ENCODE peak calls at places on chromosome 16, in nine cellular contexts. S is RWPE1, W is H1, K is HCT116, G is psoas muscle, U is astrocyte of the cerebellum, O is endothelial cell, R is fibroblast of pulmonary artery, D is GM23338. F is an unnamed sample.
A peak's percentile ranks its signal among the peaks of the same experiment; 100 is the strongest.

GRCh38 chr16:85556456-85557082 is 56.6 kb upstream of the GSE1 start:
- DNase-seq in S (peak; percentile 71), W (no peak), K (no peak), G (peak; percentile 60), U (no peak), O (peak; percentile 58), R (no peak), D (peak; percentile 80), F (peak; percentile 24)

GRCh38 chr16:27920391-27920891 is 143.1 kb downstream of the GSG1L start:
- DNase-seq in S (peak; percentile 58), W (peak; percentile 23), K (peak; percentile 35), G (no peak), U (no peak), O (peak; percentile 31), R (no peak), D (peak; percentile 86), F (no peak)

GRCh38 chr16:66740010-66740409 is 11.4 kb downstream of the DYNC1LI2 start:
- DNase-seq in S (peak; percentile 49), W (no peak), K (no peak), G (no peak), U (no peak), O (peak; percentile 39), R (peak; percentile 54), D (peak; percentile 75), F (peak; percentile 59)

GRCh38 chr16:13863075-13863765 is 56.7 kb upstream of the ERCC4 start:
- DNase-seq in S (no peak), W (no peak), K (no peak), G (no peak), U (no peak), O (no peak), R (peak; percentile 1), D (no peak), F (no peak)

GRCh38 chr16:21650517-21650916 is 1.9 kb downstream of the IGSF6 start:
- DNase-seq in S (no peak), W (no peak), K (no peak), G (no peak), U (no peak), O (no peak), R (peak; percentile 66), D (no peak), F (no peak)

GRCh38 chr16:56246051-56246817 is 54.9 kb downstream of the GNAO1 start:
- DNase-seq in S (peak; percentile 79), W (peak; percentile 38), K (no peak), G (no peak), U (no peak), O (no peak), R (no peak), D (peak; percentile 23), F (no peak)

GRCh38 chr16:82263456-82264159 is 93.6 kb upstream of the MPHOSPH6 start:
- DNase-seq in S (peak; percentile 66), W (no peak), K (peak; percentile 53), G (peak; percentile 20), U (peak; percentile 26), O (peak; percentile 57), R (peak; percentile 64), D (peak; percentile 80), F (peak; percentile 44)

GRCh38 chr16:57610611-57611010 is 17.8 kb upstream of the ADGRG1 start:
- DNase-seq in S (no peak), W (no peak), K (no peak), G (no peak), U (no peak), O (no peak), R (no peak), D (no peak), F (no peak)

GRCh38 chr16:81181013-81181720 is 57.3 kb upstream of the BCO1 start:
- DNase-seq in S (peak; percentile 95), W (peak; percentile 81), K (peak; percentile 93), G (peak; percentile 86), U (peak; percentile 92), O (peak; percentile 43), R (peak; percentile 96), D (peak; percentile 98), F (peak; percentile 92)

GRCh38 chr16:84059111-84059510 is 16.5 kb upstream of the SLC38A8 start:
- DNase-seq in S (no peak), W (no peak), K (no peak), G (no peak), U (no peak), O (no peak), R (peak; percentile 11), D (no peak), F (no peak)

GRCh38 chr16:54048994-54049929 is 237.3 kb downstream of the IRX3 start:
- DNase-seq in S (no peak), W (peak; percentile 50), K (no peak), G (no peak), U (no peak), O (no peak), R (no peak), D (peak; percentile 80), F (no peak)

GRCh38 chr16:83804366-83804765 is 3.4 kb upstream of the HSBP1 start:
- DNase-seq in S (no peak), W (no peak), K (no peak), G (no peak), U (no peak), O (no peak), R (no peak), D (no peak), F (no peak)

GRCh38 chr16:86490859-86491642 is 19.3 kb upstream of the FOXF1 start:
- DNase-seq in S (no peak), W (no peak), K (no peak), G (no peak), U (no peak), O (no peak), R (no peak), D (no peak), F (no peak)

GRCh38 chr16:70437582-70438324 is 1.1 kb downstream of the ST3GAL2 start:
- DNase-seq in S (no peak), W (no peak), K (no peak), G (no peak), U (peak; percentile 32), O (no peak), R (peak; percentile 62), D (peak; percentile 51), F (peak; percentile 51)

GRCh38 chr16:85137323-85138072 is 25.2 kb upstream of the CIBAR2 start:
- DNase-seq in S (peak; percentile 36), W (no peak), K (no peak), G (peak; percentile 94), U (peak; percentile 54), O (no peak), R (peak; percentile 95), D (no peak), F (peak; percentile 83)

GRCh38 chr16:4811773-4812172 is 9.3 kb upstream of the ROGDI start:
- DNase-seq in S (no peak), W (no peak), K (no peak), G (no peak), U (no peak), O (no peak), R (no peak), D (no peak), F (no peak)

GRCh38 chr16:88061346-88062110 is 110.3 kb downstream of the BANP start:
- DNase-seq in S (no peak), W (no peak), K (no peak), G (no peak), U (no peak), O (no peak), R (no peak), D (no peak), F (no peak)

GRCh38 chr16:88062341-88062861 is 111.2 kb downstream of the BANP start:
- DNase-seq in S (no peak), W (no peak), K (no peak), G (peak; percentile 68), U (peak; percentile 55), O (no peak), R (peak; percentile 78), D (no peak), F (peak; percentile 66)

GRCh38 chr16:88059701-88060386 is 108.6 kb downstream of the BANP start:
- DNase-seq in S (no peak), W (no peak), K (no peak), G (no peak), U (no peak), O (no peak), R (no peak), D (no peak), F (no peak)

GRCh38 chr16:88058817-88059216 is 107.6 kb downstream of the BANP start:
- DNase-seq in S (no peak), W (no peak), K (no peak), G (no peak), U (no peak), O (no peak), R (no peak), D (no peak), F (no peak)

GRCh38 chr16:88060524-88061219 is 109.4 kb downstream of the BANP start:
- DNase-seq in S (no peak), W (no peak), K (no peak), G (no peak), U (no peak), O (no peak), R (no peak), D (peak; percentile 20), F (no peak)
- TF ChIP-seq CTCF in S (no peak), W (peak; percentile 14), K (no peak), G (no peak), U (peak; percentile 10), O (no peak), R (no peak), D (peak; percentile 25), F (no peak)

GRCh38 chr16:48334325-48334724 is 50.9 kb downstream of the SIAH1 start:
- DNase-seq in S (no peak), W (no peak), K (no peak), G (no peak), U (no peak), O (no peak), R (no peak), D (peak; percentile 69), F (no peak)
- TF ChIP-seq CTCF in S (no peak), W (peak; percentile 47), K (no peak), G (no peak), U (no peak), O (no peak), R (no peak), D (peak; percentile 62), F (no peak)

GRCh38 chr16:88747588-88748301 is 37.3 kb downstream of the PIEZO1 start:
- DNase-seq in S (peak; percentile 38), W (peak; percentile 46), K (peak; percentile 67), G (no peak), U (no peak), O (no peak), R (peak; percentile 32), D (peak; percentile 83), F (no peak)
- TF ChIP-seq CTCF in S (peak; percentile 9), W (peak; percentile 99), K (peak; percentile 98), G (peak; percentile 36), U (peak; percentile 24), O (no peak), R (peak; percentile 29), D (peak; percentile 42), F (peak; percentile 25)

GRCh38 chr16:77660311-77660710 is 62.0 kb upstream of the NUDT7 start:
- DNase-seq in S (peak; percentile 8), W (no peak), K (peak; percentile 22), G (no peak), U (peak; percentile 55), O (peak; percentile 16), R (peak; percentile 69), D (peak; percentile 74), F (peak; percentile 60)
- TF ChIP-seq CTCF in S (peak; percentile 18), W (peak; percentile 58), K (peak; percentile 52), G (peak; percentile 38), U (peak; percentile 83), O (peak; percentile 57), R (peak; percentile 73), D (peak; percentile 73), F (peak; percentile 82)